ENCODE peak calls at places on chromosomes 4 and X, in nine cellular contexts. One of them, this sample, is unnamed.

GRCh38 chr4:183328832-183329231 is 6.6 kb upstream of the CLDN24 start:
- DNase-seq in HepG2: peak; percentile 65
- DNase-seq in GM12878: no peak
- DNase-seq in upper lobe of left lung: no peak
- DNase-seq in transverse colon: no peak
- DNase-seq in esophagus muscularis mucosa: no peak
- DNase-seq in K562: no peak
- DNase-seq in suprapubic skin: no peak
- DNase-seq in stomach: no peak
- DNase-seq in this sample: no peak

GRCh38 chr4:38160487-38161207 is 200.4 kb downstream of the PTTG2 start:
- DNase-seq in HepG2: peak; percentile 98
- DNase-seq in K562: no peak
- DNase-seq in esophagus muscularis mucosa: no peak
- DNase-seq in transverse colon: peak; percentile 33
- DNase-seq in upper lobe of left lung: no peak
- DNase-seq in suprapubic skin: no peak
- DNase-seq in stomach: no peak
- DNase-seq in GM12878: peak; percentile 69
- DNase-seq in this sample: peak; percentile 72

GRCh38 chr4:166577639-166578038 is 656.7 kb downstream of the SPOCK3 start:
- DNase-seq in upper lobe of left lung: no peak
- DNase-seq in GM12878: no peak
- DNase-seq in K562: no peak
- DNase-seq in suprapubic skin: no peak
- DNase-seq in stomach: no peak
- DNase-seq in esophagus muscularis mucosa: no peak
- DNase-seq in transverse colon: no peak
- DNase-seq in HepG2: no peak
- DNase-seq in this sample: no peak

GRCh38 chr4:103415801-103416200 is 217.7 kb upstream of the CENPE start:
- DNase-seq in upper lobe of left lung: no peak
- DNase-seq in esophagus muscularis mucosa: no peak
- DNase-seq in K562: no peak
- DNase-seq in transverse colon: no peak
- DNase-seq in HepG2: no peak
- DNase-seq in GM12878: no peak
- DNase-seq in suprapubic skin: no peak
- DNase-seq in stomach: no peak
- DNase-seq in this sample: no peak

GRCh38 chr4:180650273-180650672 is 1592.9 kb upstream of the TENM3 start:
- DNase-seq in K562: no peak
- DNase-seq in stomach: no peak
- DNase-seq in GM12878: no peak
- DNase-seq in esophagus muscularis mucosa: no peak
- DNase-seq in upper lobe of left lung: no peak
- DNase-seq in transverse colon: no peak
- DNase-seq in suprapubic skin: no peak
- DNase-seq in HepG2: no peak
- DNase-seq in this sample: no peak

GRCh38 chr4:110046588-110047049 is 133.9 kb downstream of the EGF start:
- DNase-seq in transverse colon: no peak
- DNase-seq in stomach: no peak
- DNase-seq in upper lobe of left lung: no peak
- DNase-seq in suprapubic skin: no peak
- DNase-seq in K562: no peak
- DNase-seq in GM12878: no peak
- DNase-seq in HepG2: no peak
- DNase-seq in esophagus muscularis mucosa: peak; percentile 68
- DNase-seq in this sample: no peak

GRCh38 chr4:151922306-151922705 is 161.5 kb upstream of the GATB start:
- DNase-seq in suprapubic skin: no peak
- DNase-seq in upper lobe of left lung: no peak
- DNase-seq in K562: no peak
- DNase-seq in esophagus muscularis mucosa: peak; percentile 31
- DNase-seq in GM12878: no peak
- DNase-seq in HepG2: no peak
- DNase-seq in stomach: no peak
- DNase-seq in transverse colon: no peak
- DNase-seq in this sample: no peak

GRCh38 chr4:184288451-184289178 is 70.9 kb upstream of the ENPP6 start:
- DNase-seq in HepG2: no peak
- DNase-seq in GM12878: peak; percentile 91
- DNase-seq in upper lobe of left lung: no peak
- DNase-seq in transverse colon: peak; percentile 48
- DNase-seq in suprapubic skin: no peak
- DNase-seq in stomach: peak; percentile 51
- DNase-seq in esophagus muscularis mucosa: peak; percentile 78
- DNase-seq in K562: no peak
- DNase-seq in this sample: no peak

GRCh38 chr4:80111276-80111675 is 38.2 kb upstream of the ANTXR2 start:
- DNase-seq in GM12878: no peak
- DNase-seq in suprapubic skin: no peak
- DNase-seq in K562: no peak
- DNase-seq in HepG2: no peak
- DNase-seq in stomach: no peak
- DNase-seq in esophagus muscularis mucosa: no peak
- DNase-seq in transverse colon: no peak
- DNase-seq in upper lobe of left lung: no peak
- DNase-seq in this sample: no peak

GRCh38 chr4:80113615-80114014 is 40.6 kb upstream of the ANTXR2 start:
- DNase-seq in upper lobe of left lung: no peak
- DNase-seq in K562: no peak
- DNase-seq in HepG2: no peak
- DNase-seq in stomach: no peak
- DNase-seq in transverse colon: no peak
- DNase-seq in GM12878: no peak
- DNase-seq in suprapubic skin: no peak
- DNase-seq in esophagus muscularis mucosa: no peak
- DNase-seq in this sample: no peak

GRCh38 chr4:80115368-80116181 is 42.5 kb upstream of the ANTXR2 start:
- DNase-seq in K562: peak; percentile 50
- DNase-seq in stomach: no peak
- DNase-seq in suprapubic skin: no peak
- DNase-seq in GM12878: no peak
- DNase-seq in HepG2: no peak
- DNase-seq in transverse colon: no peak
- DNase-seq in esophagus muscularis mucosa: no peak
- DNase-seq in upper lobe of left lung: no peak
- DNase-seq in this sample: no peak

GRCh38 chr4:80114732-80115265 is 41.8 kb upstream of the ANTXR2 start:
- DNase-seq in GM12878: no peak
- DNase-seq in esophagus muscularis mucosa: no peak
- DNase-seq in stomach: no peak
- DNase-seq in HepG2: no peak
- DNase-seq in transverse colon: no peak
- DNase-seq in suprapubic skin: no peak
- DNase-seq in upper lobe of left lung: no peak
- DNase-seq in K562: no peak
- DNase-seq in this sample: no peak

GRCh38 chr4:80112236-80112635 is 39.2 kb upstream of the ANTXR2 start:
- DNase-seq in GM12878: no peak
- DNase-seq in HepG2: no peak
- DNase-seq in stomach: no peak
- DNase-seq in upper lobe of left lung: no peak
- DNase-seq in esophagus muscularis mucosa: no peak
- DNase-seq in suprapubic skin: peak; percentile 81
- DNase-seq in transverse colon: no peak
- DNase-seq in K562: peak; percentile 26
- DNase-seq in this sample: peak; percentile 72
- TF ChIP-seq POLR2AphosphoS5 in GM12878: no peak
- TF ChIP-seq POLR2AphosphoS5 in HepG2: no peak
- TF ChIP-seq POLR2AphosphoS5 in stomach: no peak
- TF ChIP-seq POLR2AphosphoS5 in upper lobe of left lung: no peak
- TF ChIP-seq POLR2AphosphoS5 in esophagus muscularis mucosa: no peak
- TF ChIP-seq POLR2AphosphoS5 in suprapubic skin: no peak
- TF ChIP-seq POLR2AphosphoS5 in transverse colon: no peak
- TF ChIP-seq POLR2AphosphoS5 in K562: no peak
- TF ChIP-seq POLR2AphosphoS5 in this sample: no peak

GRCh38 chr4:107908377-107908776 is 23.0 kb upstream of the CYP2U1 start:
- DNase-seq in HepG2: no peak
- DNase-seq in stomach: no peak
- DNase-seq in K562: no peak
- DNase-seq in transverse colon: no peak
- DNase-seq in suprapubic skin: no peak
- DNase-seq in GM12878: no peak
- DNase-seq in esophagus muscularis mucosa: no peak
- DNase-seq in upper lobe of left lung: no peak
- DNase-seq in this sample: no peak

GRCh38 chr4:107916623-107917022 is 14.7 kb upstream of the CYP2U1 start:
- DNase-seq in HepG2: no peak
- DNase-seq in K562: no peak
- DNase-seq in upper lobe of left lung: no peak
- DNase-seq in esophagus muscularis mucosa: no peak
- DNase-seq in suprapubic skin: no peak
- DNase-seq in GM12878: no peak
- DNase-seq in stomach: no peak
- DNase-seq in transverse colon: no peak
- DNase-seq in this sample: no peak

DNA sequence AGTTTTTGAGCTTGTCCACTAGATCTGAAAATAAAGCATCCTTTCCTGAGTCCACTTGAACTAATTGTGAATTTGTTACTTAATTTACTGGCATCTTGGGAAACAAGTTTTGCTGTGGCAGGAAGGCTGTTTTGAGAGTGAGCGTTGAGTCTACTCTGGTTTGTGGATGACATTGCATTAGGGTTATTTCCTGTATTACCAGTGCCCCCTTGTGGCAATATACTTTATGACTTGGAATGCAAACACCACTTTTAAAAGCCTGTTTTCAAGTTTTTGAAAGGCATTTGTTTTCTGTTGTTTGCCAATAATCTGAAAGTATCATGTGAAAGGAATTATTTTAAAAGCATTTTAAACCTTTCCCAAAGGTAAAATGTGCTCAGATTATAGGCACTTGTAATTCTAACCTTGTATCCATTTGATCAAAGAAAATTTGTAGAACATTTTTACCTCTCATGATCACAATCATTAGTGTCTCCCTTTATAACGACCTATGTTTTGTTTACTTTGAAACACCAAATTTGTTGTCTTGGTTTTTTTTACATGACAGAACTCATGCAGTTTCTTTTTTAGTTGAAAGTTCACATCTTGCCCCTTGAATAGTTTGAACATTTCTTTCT is 18.0 kb upstream of the CYP2U1 start:
- DNase-seq in K562: peak; percentile 76
- DNase-seq in upper lobe of left lung: no peak
- DNase-seq in stomach: no peak
- DNase-seq in suprapubic skin: no peak
- DNase-seq in transverse colon: peak; percentile 11
- DNase-seq in HepG2: peak; percentile 59
- DNase-seq in GM12878: no peak
- DNase-seq in esophagus muscularis mucosa: no peak
- DNase-seq in this sample: no peak
- TF ChIP-seq EP300 in K562: no peak
- TF ChIP-seq EP300 in upper lobe of left lung: no peak
- TF ChIP-seq EP300 in stomach: no peak
- TF ChIP-seq EP300 in suprapubic skin: no peak
- TF ChIP-seq EP300 in transverse colon: no peak
- TF ChIP-seq EP300 in HepG2: no peak
- TF ChIP-seq EP300 in GM12878: no peak
- TF ChIP-seq EP300 in esophagus muscularis mucosa: no peak
- TF ChIP-seq EP300 in this sample: no peak

GRCh38 chr4:73609688-73610087 is 10.5 kb downstream of the RASSF6 start:
- DNase-seq in stomach: no peak
- DNase-seq in suprapubic skin: no peak
- DNase-seq in esophagus muscularis mucosa: no peak
- DNase-seq in GM12878: no peak
- DNase-seq in transverse colon: no peak
- DNase-seq in HepG2: peak; percentile 65
- DNase-seq in K562: no peak
- DNase-seq in upper lobe of left lung: no peak
- DNase-seq in this sample: no peak

GRCh38 chr4:73615613-73616012 is 4.6 kb downstream of the RASSF6 start:
- DNase-seq in esophagus muscularis mucosa: no peak
- DNase-seq in GM12878: no peak
- DNase-seq in suprapubic skin: no peak
- DNase-seq in upper lobe of left lung: no peak
- DNase-seq in stomach: no peak
- DNase-seq in transverse colon: no peak
- DNase-seq in HepG2: peak; percentile 41
- DNase-seq in K562: no peak
- DNase-seq in this sample: no peak

GRCh38 chr4:73612032-73612431 is 8.2 kb downstream of the RASSF6 start:
- DNase-seq in K562: no peak
- DNase-seq in GM12878: no peak
- DNase-seq in stomach: no peak
- DNase-seq in upper lobe of left lung: no peak
- DNase-seq in esophagus muscularis mucosa: no peak
- DNase-seq in transverse colon: no peak
- DNase-seq in suprapubic skin: no peak
- DNase-seq in HepG2: no peak
- DNase-seq in this sample: no peak

GRCh38 chr4:73614468-73614867 is 5.8 kb downstream of the RASSF6 start:
- DNase-seq in transverse colon: no peak
- DNase-seq in HepG2: no peak
- DNase-seq in K562: no peak
- DNase-seq in GM12878: no peak
- DNase-seq in upper lobe of left lung: no peak
- DNase-seq in esophagus muscularis mucosa: no peak
- DNase-seq in stomach: no peak
- DNase-seq in suprapubic skin: no peak
- DNase-seq in this sample: no peak

DNA sequence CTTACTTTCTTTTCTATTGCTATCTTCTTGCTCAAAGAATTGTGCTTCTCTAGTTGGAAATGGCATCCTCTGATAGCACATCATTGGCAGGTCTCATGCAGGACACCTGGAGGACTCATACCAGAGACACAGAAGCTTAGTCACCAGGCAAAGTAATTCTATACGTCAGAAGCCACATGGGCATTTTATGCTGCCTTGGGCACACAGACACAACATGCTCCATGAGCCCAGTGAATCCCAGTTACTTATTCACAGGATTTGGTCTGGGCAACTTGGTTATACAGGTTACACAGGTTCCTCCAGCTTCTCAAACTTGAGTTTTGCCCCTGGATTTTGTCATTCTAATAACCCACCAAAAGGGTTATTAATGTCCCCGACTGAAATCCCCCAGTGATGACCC is 7.1 kb downstream of the RASSF6 start:
- DNase-seq in esophagus muscularis mucosa: no peak
- DNase-seq in transverse colon: peak; percentile 51
- DNase-seq in upper lobe of left lung: no peak
- DNase-seq in K562: no peak
- DNase-seq in GM12878: no peak
- DNase-seq in HepG2: no peak
- DNase-seq in stomach: no peak
- DNase-seq in suprapubic skin: no peak
- DNase-seq in this sample: no peak
- H3K9me3 ChIP-seq in esophagus muscularis mucosa: no peaks in the 10 kb centered on the region
- H3K9me3 ChIP-seq in transverse colon: no peaks in the 10 kb centered on the region
- H3K9me3 ChIP-seq in upper lobe of left lung: no peaks in the 10 kb centered on the region
- H3K9me3 ChIP-seq in K562: no peaks in the 10 kb centered on the region
- H3K9me3 ChIP-seq in GM12878: no peaks in the 10 kb centered on the region
- H3K9me3 ChIP-seq in HepG2: no peaks in the 10 kb centered on the region
- H3K9me3 ChIP-seq in stomach: no peaks in the 10 kb centered on the region
- H3K9me3 ChIP-seq in suprapubic skin: no peaks in the 10 kb centered on the region
- H3K9me3 ChIP-seq in this sample: no peaks in the 10 kb centered on the region

GRCh38 chrX:54067741-54068140 is 23.5 kb upstream of the PHF8 start:
- DNase-seq in upper lobe of left lung: no peak
- DNase-seq in K562: no peak
- DNase-seq in HepG2: no peak
- DNase-seq in transverse colon: no peak
- DNase-seq in suprapubic skin: no peak
- DNase-seq in stomach: no peak
- DNase-seq in esophagus muscularis mucosa: no peak
- DNase-seq in GM12878: no peak
- DNase-seq in this sample: no peak

GRCh38 chrX:54064564-54064963 is 20.3 kb upstream of the PHF8 start:
- DNase-seq in esophagus muscularis mucosa: no peak
- DNase-seq in upper lobe of left lung: no peak
- DNase-seq in transverse colon: no peak
- DNase-seq in stomach: no peak
- DNase-seq in HepG2: no peak
- DNase-seq in suprapubic skin: no peak
- DNase-seq in GM12878: no peak
- DNase-seq in K562: no peak
- DNase-seq in this sample: no peak

GRCh38 chrX:54063361-54063760 is 19.1 kb upstream of the PHF8 start:
- DNase-seq in K562: no peak
- DNase-seq in suprapubic skin: no peak
- DNase-seq in GM12878: no peak
- DNase-seq in esophagus muscularis mucosa: no peak
- DNase-seq in stomach: no peak
- DNase-seq in HepG2: no peak
- DNase-seq in upper lobe of left lung: no peak
- DNase-seq in transverse colon: no peak
- DNase-seq in this sample: no peak

DNA sequence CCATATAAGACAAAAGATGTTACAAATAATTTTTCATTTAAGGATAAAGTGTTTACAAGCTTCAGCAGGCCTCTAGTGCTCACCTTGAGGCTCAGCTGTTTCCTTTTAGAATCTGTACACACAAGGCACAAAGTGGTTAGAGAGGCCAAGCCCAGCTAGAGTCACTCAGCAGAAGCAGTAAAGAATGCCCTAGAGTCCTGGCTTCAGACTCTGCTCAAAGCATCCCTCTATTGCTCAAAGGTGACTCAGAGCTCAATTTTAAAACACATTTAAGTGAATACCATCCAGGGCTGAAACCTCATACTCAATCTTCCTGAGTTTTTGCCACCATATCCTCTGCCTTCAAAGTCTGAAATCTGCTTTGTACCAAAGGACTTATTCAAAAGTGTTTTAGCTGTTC is 22.6 kb upstream of the PHF8 start:
- DNase-seq in K562: no peak
- DNase-seq in suprapubic skin: no peak
- DNase-seq in HepG2: no peak
- DNase-seq in transverse colon: no peak
- DNase-seq in upper lobe of left lung: no peak
- DNase-seq in GM12878: no peak
- DNase-seq in esophagus muscularis mucosa: no peak
- DNase-seq in stomach: no peak
- DNase-seq in this sample: no peak
- TF ChIP-seq POLR2AphosphoS5 in K562: no peak
- TF ChIP-seq POLR2AphosphoS5 in suprapubic skin: no peak
- TF ChIP-seq POLR2AphosphoS5 in HepG2: no peak
- TF ChIP-seq POLR2AphosphoS5 in transverse colon: no peak
- TF ChIP-seq POLR2AphosphoS5 in upper lobe of left lung: no peak
- TF ChIP-seq POLR2AphosphoS5 in GM12878: no peak
- TF ChIP-seq POLR2AphosphoS5 in esophagus muscularis mucosa: no peak
- TF ChIP-seq POLR2AphosphoS5 in stomach: no peak
- TF ChIP-seq POLR2AphosphoS5 in this sample: no peak